ENCODE peak calls at places on chromosomes 13 and 19, in six cellular contexts. H is K562, K is HepG2, G is A549, T is GM12878, X is upper lobe of left lung. P is an unnamed sample.

GRCh38 chr19:416416-416815 is 7.5 kb upstream of the C2CD4C start:
- ATAC-seq in X (no peak), T (no peak), H (no peak), K (no peak), G (no peak), P (no peak)

GRCh38 chr13:44058586-44059238 is 179.0 kb downstream of the LACC1 start:
- ATAC-seq in H (no peak), K (no peak), G (no peak), X (no peak), T (no peak), P (no peak)

GRCh38 chr19:39192846-39193245 is 3.9 kb upstream of the NCCRP1 start:
- ATAC-seq in T (no peak), K (no peak), G (no peak), X (no peak), H (no peak), P (no peak)

GRCh38 chr19:28999733-29000433 is 213.1 kb downstream of the UQCRFS1 start:
- ATAC-seq in K (no peak), X (no peak), H (no peak), T (no peak), G (no peak), P (no peak)

GRCh38 chr19:7731218-7731595 is 703 bp downstream of the CLEC4G start:
- ATAC-seq in K (no peak), X (no peak), G (no peak), T (no peak), H (no peak), P (no peak)

GRCh38 chr19:45967246-45967645 is 6.4 kb downstream of the NOVA2 start:
- ATAC-seq in K (no peak), G (no peak), T (no peak), X (no peak), H (no peak), P (no peak)

GRCh38 chr13:48949566-48950506 is 25.9 kb upstream of the FNDC3A start:
- ATAC-seq in X (no peak), K (no peak), T (no peak), G (no peak), H (no peak), P (no peak)

GRCh38 chr13:43558312-43558711 is 228.5 kb downstream of the ENOX1 start:
- ATAC-seq in G (no peak), H (no peak), K (no peak), T (no peak), X (no peak), P (no peak)

GRCh38 chr19:3608750-3609322 is 2.2 kb upstream of the TBXA2R start:
- ATAC-seq in G (no peak), K (no peak), H (peak), T (no peak), X (no peak), P (no peak)

GRCh38 chr13:60396008-60396782 is 825 bp upstream of the TDRD3 start:
- ATAC-seq in H (peak), G (peak), X (peak), T (peak), K (peak), P (peak)
- TF ChIP-seq POLR2A in H (peak), G (peak), X (peak), T (peak), K (peak), P (peak)

DNA sequence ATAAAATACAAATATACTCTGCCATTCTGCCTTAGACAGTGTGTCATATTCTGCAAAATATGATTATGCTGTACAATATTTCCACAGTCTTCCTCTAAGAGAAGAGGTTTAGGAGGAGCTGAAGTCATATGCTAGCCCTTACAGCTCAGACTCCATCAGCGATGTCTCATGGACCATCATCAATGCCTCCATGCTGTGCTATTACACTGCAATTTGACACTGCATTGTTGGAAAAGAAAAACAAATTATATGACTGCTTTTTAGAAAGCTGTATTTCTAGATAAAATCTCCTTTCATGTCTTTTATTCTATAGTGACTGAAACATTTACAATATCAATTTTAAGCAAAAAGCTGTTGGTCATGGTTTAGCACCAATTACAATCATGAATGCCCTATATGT is 1089.4 kb upstream of the MIR17HG start:
- ATAC-seq in G (no peak), T (no peak), K (no peak), H (no peak), X (no peak), P (no peak)
- TF ChIP-seq EP300 in G (no peak), T (no peak), K (no peak), H (no peak), X (no peak), P (no peak)

GRCh38 chr19:42268142-42268703 is 829 bp upstream of the CIC start:
- ATAC-seq in X (peak), K (peak), G (peak), T (peak), H (peak), P (peak)
- TF ChIP-seq CTCF in X (no peak), K (no peak), G (no peak), T (no peak), H (no peak), P (no peak)

DNA sequence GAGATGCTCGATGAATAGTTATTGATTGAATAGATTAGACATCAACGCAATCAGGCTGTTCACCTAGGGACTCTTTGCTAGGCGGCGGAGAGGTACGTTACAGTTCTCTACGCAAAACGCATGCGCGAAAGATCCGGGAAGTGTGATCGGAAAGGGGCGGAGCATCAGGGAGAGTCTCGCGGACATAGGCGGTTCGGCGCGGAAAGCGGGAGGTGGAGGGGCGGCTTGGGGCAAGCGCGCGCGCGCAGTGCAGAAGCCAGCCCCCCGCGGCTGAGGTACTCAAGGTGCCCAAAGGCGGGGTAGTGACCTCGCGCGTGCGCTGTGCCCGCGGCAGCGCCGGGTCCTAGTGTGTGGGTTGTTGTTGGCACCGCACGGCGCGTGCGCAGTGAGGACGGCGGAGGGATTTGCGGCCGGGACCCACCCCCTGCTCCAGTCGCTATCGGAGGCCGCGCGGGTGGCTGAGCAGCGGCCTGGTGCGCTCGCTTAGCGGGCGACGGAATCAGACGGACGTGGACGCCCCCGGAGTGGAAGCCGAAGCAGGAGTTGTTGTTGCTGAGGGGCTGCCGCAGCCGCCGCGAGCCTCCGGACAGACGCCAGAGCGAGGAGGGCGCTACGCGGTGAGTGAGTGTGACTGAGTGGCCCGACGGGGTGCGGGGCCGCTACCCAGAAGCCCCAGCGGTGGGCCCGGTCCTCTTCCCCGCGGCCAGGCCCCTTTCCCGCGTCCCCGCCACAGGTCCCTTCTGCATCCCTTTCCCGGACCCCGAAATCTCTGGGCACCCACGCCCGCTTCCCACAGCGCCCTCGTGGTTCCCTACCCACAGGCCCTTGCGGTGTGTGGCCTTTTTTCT is at the start of gene SNRNP70:
- ATAC-seq in H (peak), T (peak), K (peak), X (peak), G (peak), P (peak)
- TF ChIP-seq POLR2A in H (peak), T (peak), K (peak), X (peak), G (peak), P (peak)

DNA sequence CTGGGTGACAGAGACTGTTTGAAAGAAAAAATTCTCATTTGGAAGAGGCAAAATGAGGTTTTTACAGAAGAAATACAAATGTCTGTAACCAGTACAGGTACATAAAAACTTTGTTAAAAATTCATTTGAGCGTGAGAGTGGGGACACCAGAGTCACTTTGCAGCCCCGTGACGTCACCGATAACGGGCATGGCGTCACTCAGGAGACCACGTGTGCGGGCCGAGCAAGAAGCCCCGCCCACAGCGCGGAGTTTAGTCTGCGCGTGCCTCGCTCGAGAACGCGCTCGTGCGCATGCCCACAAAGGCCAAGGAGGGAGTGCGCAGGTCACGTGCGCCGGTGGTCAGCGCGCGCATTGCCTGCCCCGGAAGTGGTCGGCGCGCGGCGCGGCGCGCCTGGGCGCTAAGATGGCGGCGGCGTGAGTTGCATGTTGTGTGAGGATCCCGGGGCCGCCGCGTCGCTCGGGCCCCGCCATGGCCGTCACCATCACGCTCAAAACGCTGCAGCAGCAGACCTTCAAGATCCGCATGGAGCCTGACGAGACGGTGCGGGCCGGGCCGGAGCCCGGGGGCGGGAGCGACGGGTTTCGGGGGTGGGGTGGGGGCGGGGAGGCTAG is at the start of gene RAD23A:
- ATAC-seq in H (peak), X (peak), T (peak), G (peak), K (peak), P (peak)
- TF ChIP-seq EP300 in H (no peak), X (no peak), T (peak), G (no peak), K (peak), P (no peak)

DNA sequence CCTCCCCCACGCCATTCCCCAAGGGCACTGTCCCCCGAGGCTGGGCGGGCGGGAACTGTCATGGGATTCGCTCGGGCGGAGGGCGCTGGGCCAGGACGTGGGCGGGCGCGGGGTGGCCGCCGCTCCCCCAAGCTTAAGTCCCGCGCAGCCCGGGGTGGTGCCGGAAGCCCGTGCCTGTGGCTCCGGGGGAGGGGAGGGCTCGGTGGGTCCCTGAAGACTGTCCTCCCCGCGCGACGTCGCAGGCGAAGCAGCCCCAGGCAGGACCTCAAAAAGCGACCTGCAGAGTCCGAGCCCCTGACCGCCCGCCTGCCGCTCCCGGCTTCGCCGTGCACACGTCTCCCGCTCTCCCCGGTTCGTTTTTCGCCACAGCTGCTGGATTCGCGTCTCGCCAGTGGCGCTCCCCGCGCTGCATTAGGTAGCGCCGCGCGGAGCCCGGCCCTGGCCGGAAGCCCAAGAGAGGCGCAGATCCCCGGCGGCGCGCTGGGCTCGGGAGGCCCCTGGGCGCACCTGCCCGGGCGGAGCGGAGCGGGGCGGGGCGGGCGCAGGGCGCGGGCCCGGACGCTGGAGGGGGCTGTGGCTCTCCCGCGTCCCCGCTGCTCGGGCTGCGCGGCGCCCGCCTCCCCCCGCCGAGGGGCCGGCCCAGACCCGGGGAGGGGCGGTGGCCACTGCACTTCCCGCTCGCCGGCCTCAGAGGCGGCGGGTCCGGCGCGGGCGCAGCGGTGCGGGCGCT is at the start of gene FARP1:
- ATAC-seq in T (peak), H (peak), X (peak), G (peak), K (peak), P (peak)
- TF ChIP-seq CTCF in T (peak), H (no peak), X (peak), G (peak), K (peak), P (peak)

DNA sequence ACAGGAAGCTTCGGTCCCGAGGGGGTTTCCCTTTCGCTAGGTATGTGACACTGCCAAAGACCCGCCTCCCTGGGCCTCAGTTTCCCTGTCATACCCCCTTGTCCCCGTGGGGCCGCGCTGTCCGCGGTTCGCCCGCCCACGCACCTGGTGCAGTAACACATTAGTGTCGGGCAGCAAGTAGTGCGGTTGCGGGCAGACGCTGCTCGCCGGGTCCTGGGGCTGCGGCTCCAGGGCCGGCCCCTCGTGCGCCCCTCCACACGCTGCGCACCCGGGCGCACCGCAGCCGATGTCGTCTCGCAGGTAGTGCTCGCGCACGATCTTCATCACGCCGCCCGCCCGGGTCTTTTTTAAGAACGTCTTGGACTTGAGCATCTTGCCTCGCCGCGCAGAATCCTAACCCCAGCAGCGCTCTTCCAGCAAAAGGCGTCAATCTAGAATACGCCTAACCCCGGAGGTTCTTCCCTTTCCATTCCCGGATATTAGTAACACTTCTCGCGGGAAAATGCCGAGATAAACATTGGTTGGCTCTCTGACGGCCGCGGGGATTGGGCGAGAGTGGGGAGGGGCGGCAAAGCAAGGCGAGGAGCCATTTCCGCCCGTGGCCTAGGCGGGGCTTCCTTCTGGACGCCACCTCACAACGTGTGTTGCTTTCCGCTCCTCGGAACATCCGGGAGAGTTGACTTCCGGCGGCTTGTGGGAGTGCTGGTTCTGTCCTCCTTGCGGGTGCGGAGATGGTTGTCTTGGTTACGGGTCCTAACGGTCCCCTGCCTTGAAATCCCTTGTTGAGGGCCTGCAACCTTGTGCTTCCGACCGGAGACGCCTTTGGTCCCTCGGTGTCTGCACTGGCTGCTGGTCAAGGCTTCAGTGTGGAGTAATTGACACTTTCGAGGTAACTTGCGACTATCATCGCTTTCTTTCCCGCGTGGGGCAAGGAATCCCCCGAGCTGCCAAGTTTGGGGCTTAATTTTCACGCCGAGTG is at the start of the genes DIS3 and PIBF1:
- ATAC-seq in G (peak), X (peak), H (peak), K (peak), T (peak), P (peak)
- TF ChIP-seq POLR2A in G (peak), X (peak), H (peak), K (peak), T (peak), P (peak)

GRCh38 chr19:21082011-21082975 is at the start of gene ZNF714:
- ATAC-seq in H (peak), X (peak), K (peak), T (peak), G (peak), P (peak)
- TF ChIP-seq EP300 in H (no peak), X (no peak), K (no peak), T (no peak), G (no peak), P (no peak)

P was measured in gastroesophageal sphincter.